ENCODE peak calls at places on chromosomes 13 and 19, in four cellular contexts. H is uterus, L is tibial nerve, O is heart left ventricle. P is an unnamed sample.

GRCh38 chr13:42865703-42866102 is 84.3 kb downstream of the FAM216B start:
- DNase-seq in H (no peak), L (no peak), O (no peak), P (no peak)

GRCh38 chr19:47497073-47497766 is 13.2 kb upstream of the KPTN start:
- DNase-seq in H (no peak), L (no peak), O (no peak), P (peak; percentile 91)

GRCh38 chr13:44035400-44035799 is 155.7 kb downstream of the LACC1 start:
- DNase-seq in H (no peak), L (no peak), O (no peak), P (no peak)

GRCh38 chr13:79810671-79811070 is 329.7 kb downstream of the NDFIP2 start:
- DNase-seq in H (no peak), L (no peak), O (no peak), P (no peak)

GRCh38 chr13:92802776-92803175 is 423.8 kb upstream of the GPC6 start:
- DNase-seq in H (no peak), L (no peak), O (no peak), P (no peak)

GRCh38 chr13:44523176-44524017 is 52.7 kb downstream of the TSC22D1 start:
- DNase-seq in H (no peak), L (no peak), O (no peak), P (no peak)

GRCh38 chr19:47107953-47108746 is 5.4 kb downstream of the ZC3H4 start:
- DNase-seq in H (no peak), L (no peak), O (no peak), P (no peak)

GRCh38 chr19:13031917-13032623 is 36.8 kb downstream of the NFIX start:
- DNase-seq in H (no peak), L (no peak), O (peak; percentile 67), P (no peak)

GRCh38 chr19:12983561-12984142 is 11.6 kb upstream of the NFIX start:
- DNase-seq in H (peak; percentile 85), L (peak; percentile 67), O (peak; percentile 73), P (peak; percentile 90)

GRCh38 chr19:13051581-13052165 is 51.0 kb downstream of the LYL1 start:
- DNase-seq in H (peak; percentile 74), L (peak; percentile 56), O (no peak), P (peak; percentile 66)

GRCh38 chr19:28710278-28710677 is 502.7 kb downstream of the UQCRFS1 start:
- DNase-seq in H (no peak), L (no peak), O (no peak), P (peak; percentile 72)

GRCh38 chr19:53549354-53549753 is 11.4 kb downstream of the ZNF331 start:
- DNase-seq in H (no peak), L (no peak), O (no peak), P (no peak)

GRCh38 chr13:21895769-21896168 is 224.9 kb downstream of the FGF9 start:
- DNase-seq in H (no peak), L (no peak), O (no peak), P (no peak)

GRCh38 chr19:35141627-35142401 is 1.2 kb upstream of the FXYD7 start:
- DNase-seq in H (no peak), L (no peak), O (no peak), P (no peak)

GRCh38 chr19:36604656-36605100 is 435 bp upstream of the ZNF382 start:
- DNase-seq in H (peak; percentile 17), L (no peak), O (peak; percentile 81), P (peak; percentile 96)

GRCh38 chr19:18204394-18205179 is 745 bp upstream of the RAB3A start:
- DNase-seq in H (peak; percentile 79), L (no peak), O (no peak), P (no peak)

GRCh38 chr19:15453091-15453498 is 3.3 kb upstream of the WIZ start:
- DNase-seq in H (no peak), L (no peak), O (no peak), P (no peak)
- TF ChIP-seq POLR2A in H (no peak), L (no peak), O (no peak), P (no peak)

GRCh38 chr13:31895687-31896086 is 135.9 kb upstream of the FRY start:
- DNase-seq in H (no peak), L (no peak), O (no peak), P (no peak)
- TF ChIP-seq POLR2A in H (no peak), L (no peak), O (no peak), P (no peak)

DNA sequence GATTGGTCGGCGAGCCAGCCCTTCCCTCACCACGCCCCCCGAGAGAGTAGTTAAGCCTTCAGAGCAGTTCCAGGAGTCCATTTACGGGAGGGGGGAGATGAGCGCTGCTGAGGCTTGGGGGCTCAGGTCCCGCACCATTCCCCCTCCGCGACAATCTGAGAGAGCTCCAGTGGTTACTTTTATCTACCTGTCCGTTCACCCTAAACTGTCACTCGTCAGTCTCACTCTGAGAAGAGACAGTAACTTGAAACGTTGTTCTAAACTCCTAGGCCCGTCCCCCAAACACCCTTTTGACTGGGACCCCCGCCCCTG is 2.0 kb downstream of the FOSB start:
- DNase-seq in H (no peak), L (peak; percentile 86), O (no peak), P (no peak)
- TF ChIP-seq POLR2A in H (no peak), L (peak; percentile 55), O (peak; percentile 2), P (no peak)

GRCh38 chr19:3338541-3339181 is 27.7 kb upstream of the NFIC start:
- DNase-seq in H (peak; percentile 37), L (no peak), O (no peak), P (no peak)
- TF ChIP-seq POLR2A in H (no peak), L (no peak), O (no peak), P (no peak)

DNA sequence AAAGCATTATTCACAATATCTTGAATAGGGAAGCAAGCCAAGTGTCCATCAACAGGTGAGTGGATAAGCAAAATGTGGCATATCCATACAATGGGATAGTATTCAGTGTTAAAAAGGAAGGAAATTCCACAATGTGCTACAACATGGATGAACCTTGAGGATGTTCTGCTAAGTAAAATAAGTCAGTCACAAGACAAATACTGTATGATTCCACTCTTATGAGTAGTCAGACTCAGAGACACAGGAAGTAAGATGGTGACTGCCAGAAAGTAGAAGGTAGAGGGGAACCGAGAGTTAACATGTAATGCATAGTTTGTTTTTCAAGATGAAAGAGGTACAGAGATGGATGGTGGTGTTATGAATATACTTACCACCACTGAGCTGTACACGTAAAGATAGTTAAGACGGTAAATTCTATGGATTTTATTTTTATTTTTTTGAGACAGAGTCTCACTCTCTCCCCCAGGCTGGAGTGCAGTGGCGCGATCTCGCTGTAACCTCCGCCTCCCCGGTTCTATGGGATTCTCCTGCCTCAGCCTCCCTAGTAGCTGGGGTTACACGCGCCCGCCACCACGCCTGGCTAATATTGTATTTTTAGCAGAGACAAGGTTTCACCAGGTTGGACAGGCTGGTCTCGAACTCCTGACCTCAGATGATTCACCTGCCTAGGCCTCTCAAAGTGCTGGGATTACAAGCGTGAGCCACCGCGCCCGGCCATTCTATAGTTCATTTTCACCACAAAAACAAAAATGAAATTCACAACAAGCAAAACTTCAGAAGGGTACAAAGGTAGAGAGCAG is 1.0 kb upstream of the CHAMP1 start:
- DNase-seq in H (no peak), L (no peak), O (no peak), P (peak; percentile 48)
- TF ChIP-seq POLR2A in H (no peak), L (no peak), O (no peak), P (no peak)

DNA sequence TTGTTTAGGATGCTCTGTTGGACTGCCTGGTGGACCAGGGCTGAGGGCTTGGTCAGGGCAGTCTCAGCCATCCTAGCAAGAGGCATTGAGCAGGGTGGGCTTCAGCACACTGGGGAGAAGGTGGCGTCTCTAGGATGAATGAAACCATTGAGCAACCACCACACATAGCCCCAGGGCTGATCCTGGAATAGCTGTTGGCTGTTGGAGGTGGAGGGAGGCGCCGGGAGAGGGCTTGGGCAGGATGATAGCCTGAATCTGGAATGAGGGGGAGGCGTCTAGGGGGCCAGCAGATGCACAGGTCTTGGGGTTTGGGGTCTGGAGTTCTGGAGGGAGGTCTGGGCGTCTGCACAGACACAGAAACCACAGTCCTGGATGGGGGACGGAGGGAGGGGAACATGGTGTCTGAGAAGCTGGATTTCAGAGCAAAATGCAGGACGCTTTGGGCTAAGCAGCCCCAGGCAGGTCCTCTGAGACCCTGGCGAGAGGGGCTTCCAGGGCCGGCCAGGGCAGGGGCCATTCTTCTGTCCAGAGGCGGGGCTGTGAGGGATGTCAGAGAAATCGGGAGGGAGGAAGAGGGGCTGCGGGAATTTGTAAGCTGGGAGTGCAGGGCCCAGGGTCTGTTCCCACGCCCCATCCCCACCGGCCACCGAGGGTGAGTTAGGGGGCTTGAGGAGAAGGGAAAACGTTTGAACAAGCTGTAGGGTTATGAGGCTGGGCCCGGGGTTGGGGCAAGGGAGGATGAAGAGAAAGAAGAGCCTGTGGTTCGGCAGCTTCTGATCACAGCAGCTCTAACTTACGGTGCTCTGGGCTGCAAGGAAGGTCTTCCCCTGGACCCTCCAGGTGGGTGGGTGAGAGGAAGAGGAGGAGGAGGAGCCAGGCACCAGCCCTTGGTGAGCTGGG is 5.2 kb downstream of the TRAPPC5 start:
- DNase-seq in H (no peak), L (no peak), O (no peak), P (no peak)
- TF ChIP-seq POLR2A in H (no peak), L (no peak), O (no peak), P (no peak)

DNA sequence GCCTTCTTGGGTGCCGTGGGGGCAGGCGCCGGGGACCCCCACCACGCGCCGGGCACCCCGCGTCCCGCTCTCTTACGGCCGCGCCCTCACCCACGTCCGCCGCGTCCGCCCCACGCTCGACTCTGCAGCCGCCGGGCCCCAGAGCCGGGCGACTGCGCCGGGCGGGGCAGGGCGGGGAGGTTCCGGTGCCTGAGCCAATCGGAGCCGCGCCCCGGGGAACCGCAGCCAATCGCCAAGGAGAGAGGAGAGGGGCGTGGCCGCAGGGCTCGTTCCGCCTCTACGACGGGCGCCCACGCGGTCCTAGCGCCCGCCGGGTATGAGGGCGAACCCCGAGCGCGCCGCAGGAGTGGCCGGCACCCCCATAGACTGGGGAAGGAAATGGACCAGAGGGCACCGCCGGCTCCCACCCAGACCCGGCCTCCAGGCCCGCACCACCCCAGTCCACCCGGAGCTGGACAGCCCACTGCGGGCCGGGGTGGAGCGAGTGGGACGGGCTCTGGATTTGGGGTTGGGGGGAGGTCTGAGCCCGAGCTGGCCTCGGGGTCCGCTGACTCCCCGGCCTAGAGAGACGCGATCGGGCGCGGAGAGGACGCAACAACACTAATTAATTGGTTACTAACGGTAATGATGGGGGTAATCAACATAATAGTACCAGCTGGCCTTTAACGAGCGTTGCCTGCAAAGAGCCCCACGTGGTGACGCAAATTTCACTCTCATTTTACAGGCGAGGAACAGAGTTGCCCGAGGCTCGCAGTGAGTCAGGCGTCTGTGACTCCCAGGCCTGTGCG is at the start of gene MFSD12:
- DNase-seq in H (peak; percentile 95), L (peak; percentile 94), O (peak; percentile 96), P (peak; percentile 97)
- TF ChIP-seq POLR2A in H (peak; percentile 81), L (peak; percentile 86), O (peak; percentile 92), P (peak; percentile 43)